ENCODE peak calls at places on chromosome 3, in nine cellular contexts. One of them, this sample, is unnamed.

GRCh38 chr3:169390741-169391300 is 272.7 kb downstream of the MECOM start:
- DNase-seq in transverse colon: no peak
- DNase-seq in HTR-8/SVneo: no peak
- DNase-seq in GM23248: no peak
- DNase-seq in AG04449: no peak
- DNase-seq in psoas muscle: no peak
- DNase-seq in cardiac muscle cell: peak; percentile 17
- DNase-seq in nucleus accumbens: no peak
- DNase-seq in Daoy: no peak
- DNase-seq in this sample: no peak

GRCh38 chr3:47411696-47412452 is 31.1 kb downstream of the PTPN23 start:
- DNase-seq in transverse colon: no peak
- DNase-seq in psoas muscle: no peak
- DNase-seq in cardiac muscle cell: no peak
- DNase-seq in HTR-8/SVneo: no peak
- DNase-seq in nucleus accumbens: no peak
- DNase-seq in AG04449: no peak
- DNase-seq in GM23248: no peak
- DNase-seq in Daoy: no peak
- DNase-seq in this sample: no peak

GRCh38 chr3:23805228-23805880 is 401 bp upstream of the UBE2E1 start:
- DNase-seq in Daoy: no peak
- DNase-seq in cardiac muscle cell: no peak
- DNase-seq in nucleus accumbens: no peak
- DNase-seq in AG04449: no peak
- DNase-seq in GM23248: no peak
- DNase-seq in HTR-8/SVneo: no peak
- DNase-seq in psoas muscle: no peak
- DNase-seq in transverse colon: no peak
- DNase-seq in this sample: peak; percentile 36

GRCh38 chr3:170049146-170050000 is 11.6 kb downstream of the GPR160 start:
- DNase-seq in GM23248: peak; percentile 57
- DNase-seq in nucleus accumbens: no peak
- DNase-seq in AG04449: no peak
- DNase-seq in HTR-8/SVneo: peak; percentile 15
- DNase-seq in transverse colon: peak; percentile 69
- DNase-seq in Daoy: peak; percentile 77
- DNase-seq in psoas muscle: peak; percentile 36
- DNase-seq in cardiac muscle cell: no peak
- DNase-seq in this sample: no peak

GRCh38 chr3:68809596-68809995 is 122.8 kb downstream of the TAFA4 start:
- DNase-seq in Daoy: no peak
- DNase-seq in cardiac muscle cell: no peak
- DNase-seq in HTR-8/SVneo: no peak
- DNase-seq in AG04449: no peak
- DNase-seq in GM23248: no peak
- DNase-seq in transverse colon: no peak
- DNase-seq in nucleus accumbens: no peak
- DNase-seq in psoas muscle: no peak
- DNase-seq in this sample: no peak

GRCh38 chr3:186790261-186790981 is 7.0 kb downstream of the EIF4A2 start:
- DNase-seq in AG04449: no peak
- DNase-seq in transverse colon: no peak
- DNase-seq in psoas muscle: no peak
- DNase-seq in HTR-8/SVneo: no peak
- DNase-seq in GM23248: peak; percentile 56
- DNase-seq in Daoy: peak; percentile 51
- DNase-seq in nucleus accumbens: no peak
- DNase-seq in cardiac muscle cell: peak; percentile 33
- DNase-seq in this sample: peak; percentile 63

GRCh38 chr3:62134061-62134496 is 239.3 kb downstream of the FEZF2 start:
- DNase-seq in Daoy: peak; percentile 39
- DNase-seq in transverse colon: peak; percentile 75
- DNase-seq in AG04449: no peak
- DNase-seq in cardiac muscle cell: peak; percentile 31
- DNase-seq in psoas muscle: peak; percentile 60
- DNase-seq in GM23248: peak; percentile 27
- DNase-seq in HTR-8/SVneo: peak; percentile 10
- DNase-seq in nucleus accumbens: no peak
- DNase-seq in this sample: no peak

GRCh38 chr3:30751610-30752299 is 142.7 kb downstream of the GADL1 start:
- DNase-seq in AG04449: no peak
- DNase-seq in nucleus accumbens: no peak
- DNase-seq in transverse colon: peak; percentile 22
- DNase-seq in HTR-8/SVneo: no peak
- DNase-seq in cardiac muscle cell: peak; percentile 54
- DNase-seq in psoas muscle: no peak
- DNase-seq in Daoy: peak; percentile 19
- DNase-seq in GM23248: peak; percentile 34
- DNase-seq in this sample: no peak

GRCh38 chr3:18870642-18871041 is 277.7 kb upstream of the KCNH8 start:
- DNase-seq in AG04449: no peak
- DNase-seq in cardiac muscle cell: no peak
- DNase-seq in Daoy: no peak
- DNase-seq in HTR-8/SVneo: no peak
- DNase-seq in psoas muscle: no peak
- DNase-seq in GM23248: no peak
- DNase-seq in transverse colon: no peak
- DNase-seq in nucleus accumbens: no peak
- DNase-seq in this sample: no peak

GRCh38 chr3:16548721-16549120 is 35.2 kb upstream of the RFTN1 start:
- DNase-seq in psoas muscle: no peak
- DNase-seq in AG04449: no peak
- DNase-seq in Daoy: peak; percentile 67
- DNase-seq in nucleus accumbens: no peak
- DNase-seq in HTR-8/SVneo: no peak
- DNase-seq in transverse colon: no peak
- DNase-seq in cardiac muscle cell: no peak
- DNase-seq in GM23248: peak; percentile 65
- DNase-seq in this sample: no peak

GRCh38 chr3:160931474-160931873 is 173.7 kb downstream of the B3GALNT1 start:
- DNase-seq in transverse colon: no peak
- DNase-seq in GM23248: peak; percentile 69
- DNase-seq in HTR-8/SVneo: no peak
- DNase-seq in AG04449: no peak
- DNase-seq in Daoy: no peak
- DNase-seq in psoas muscle: no peak
- DNase-seq in nucleus accumbens: no peak
- DNase-seq in cardiac muscle cell: no peak
- DNase-seq in this sample: no peak

GRCh38 chr3:104977719-104978118 is 389.0 kb upstream of the ALCAM start:
- DNase-seq in cardiac muscle cell: no peak
- DNase-seq in nucleus accumbens: no peak
- DNase-seq in GM23248: no peak
- DNase-seq in AG04449: no peak
- DNase-seq in Daoy: no peak
- DNase-seq in HTR-8/SVneo: no peak
- DNase-seq in transverse colon: no peak
- DNase-seq in psoas muscle: no peak
- DNase-seq in this sample: no peak

GRCh38 chr3:127859706-127860105 is 37.4 kb upstream of the MGLL start:
- DNase-seq in HTR-8/SVneo: no peak
- DNase-seq in cardiac muscle cell: no peak
- DNase-seq in nucleus accumbens: no peak
- DNase-seq in psoas muscle: no peak
- DNase-seq in AG04449: no peak
- DNase-seq in GM23248: no peak
- DNase-seq in transverse colon: no peak
- DNase-seq in Daoy: no peak
- DNase-seq in this sample: no peak

GRCh38 chr3:20039082-20039764 is 1.0 kb upstream of the KAT2B start:
- DNase-seq in transverse colon: no peak
- DNase-seq in GM23248: peak; percentile 23
- DNase-seq in Daoy: no peak
- DNase-seq in nucleus accumbens: no peak
- DNase-seq in HTR-8/SVneo: no peak
- DNase-seq in AG04449: no peak
- DNase-seq in cardiac muscle cell: peak; percentile 19
- DNase-seq in psoas muscle: no peak
- DNase-seq in this sample: no peak

GRCh38 chr3:188232676-188233075 is 78.7 kb downstream of the LPP start:
- DNase-seq in GM23248: no peak
- DNase-seq in AG04449: no peak
- DNase-seq in HTR-8/SVneo: no peak
- DNase-seq in psoas muscle: no peak
- DNase-seq in Daoy: no peak
- DNase-seq in transverse colon: no peak
- DNase-seq in nucleus accumbens: no peak
- DNase-seq in cardiac muscle cell: no peak
- DNase-seq in this sample: no peak

This sample was measured in G401.